ENCODE peak calls at places on chromosomes 3 and 15, in eight cellular contexts. J is ascending aorta, W is hepatocyte, X is WERI-Rb-1, D is tibial artery, L is GM23338, Q is epithelial cell of esophagus, O is neural progenitor cell. U is an unnamed sample.

GRCh38 chr3:14587733-14588360 is 47.7 kb upstream of the GRIP2 start:
- DNase-seq in W (peak), Q (peak), J (no peak), X (no peak), D (no peak), L (no peak), O (no peak), U (no peak)

GRCh38 chr15:101201411-101202174 is 50.3 kb downstream of the CHSY1 start:
- DNase-seq in L (peak), J (peak), O (peak), D (peak), W (peak), Q (peak), X (no peak), U (no peak)

GRCh38 chr3:13553686-13554085 is 4.8 kb downstream of the FBLN2 start:
- DNase-seq in D (no peak), W (no peak), Q (no peak), X (no peak), L (no peak), J (no peak), O (no peak), U (no peak)

GRCh38 chr15:68631621-68632051 is 52.8 kb downstream of the CORO2B start:
- DNase-seq in L (peak), W (no peak), O (peak), X (peak), J (no peak), Q (no peak), D (no peak), U (no peak)

GRCh38 chr15:63640146-63640545 is 43.0 kb downstream of the FBXL22 start:
- DNase-seq in J (no peak), L (no peak), Q (no peak), X (no peak), W (no peak), D (no peak), O (no peak), U (no peak)

GRCh38 chr15:42059661-42060476 is 34.5 kb downstream of the PLA2G4D start:
- DNase-seq in X (peak), O (peak), J (no peak), D (no peak), Q (peak), L (peak), W (peak), U (no peak)

GRCh38 chr3:172512363-172512762 is 10.9 kb downstream of the TNFSF10 start:
- DNase-seq in Q (no peak), O (no peak), D (peak), W (no peak), J (peak), X (no peak), L (no peak), U (no peak)

GRCh38 chr15:81296673-81297072 is 27.3 kb downstream of the STARD5 start:
- DNase-seq in X (no peak), W (no peak), J (no peak), Q (no peak), O (no peak), L (no peak), D (peak), U (no peak)

GRCh38 chr15:60172147-60172546 is 168.0 kb downstream of the FOXB1 start:
- DNase-seq in W (no peak), X (no peak), O (no peak), D (no peak), J (no peak), Q (peak), L (no peak), U (no peak)

GRCh38 chr3:86973440-86973839 is 17.5 kb downstream of the VGLL3 start:
- DNase-seq in Q (peak), X (no peak), J (no peak), L (no peak), D (no peak), W (peak), O (no peak), U (no peak)

GRCh38 chr3:186133980-186134379 is 25.1 kb upstream of the ETV5 start:
- DNase-seq in W (no peak), Q (no peak), X (no peak), O (no peak), L (no peak), J (no peak), D (no peak), U (no peak)

GRCh38 chr3:192130534-192131132 is 596.7 kb downstream of the FGF12 start:
- DNase-seq in Q (peak), D (peak), J (no peak), O (peak), X (peak), L (peak), W (peak), U (peak)

GRCh38 chr3:175270199-175270837 is 411.2 kb downstream of the NAALADL2 start:
- DNase-seq in W (peak), Q (peak), O (no peak), J (no peak), D (no peak), X (no peak), L (peak), U (no peak)

GRCh38 chr15:64858136-64858535 is 16.4 kb downstream of the PLEKHO2 start:
- DNase-seq in D (no peak), X (no peak), L (no peak), J (no peak), W (no peak), Q (no peak), O (no peak), U (no peak)

GRCh38 chr15:82882250-82882928 is 70.1 kb downstream of the HOMER2 start:
- DNase-seq in Q (no peak), X (no peak), L (no peak), W (no peak), J (no peak), O (no peak), D (no peak), U (no peak)

GRCh38 chr3:140206196-140207040 is 271.4 kb downstream of the CLSTN2 start:
- DNase-seq in D (no peak), X (no peak), J (no peak), W (peak), Q (peak), L (peak), O (peak), U (peak)

GRCh38 chr15:35690698-35691116 is 144.7 kb upstream of the DPH6 start:
- DNase-seq in J (no peak), Q (no peak), W (peak), L (no peak), O (no peak), X (no peak), D (peak), U (no peak)

GRCh38 chr15:88913017-88913849 is at the start of gene MFGE8:
- DNase-seq in Q (peak), L (peak), W (peak), J (no peak), D (peak), X (peak), O (peak), U (no peak)

GRCh38 chr15:48555244-48555804 is 90.2 kb downstream of the FBN1 start:
- DNase-seq in Q (no peak), O (no peak), L (no peak), D (no peak), X (no peak), W (peak), J (no peak), U (no peak)

GRCh38 chr15:59313703-59314332 is 58.9 kb downstream of the MYO1E start:
- DNase-seq in L (no peak), D (peak), X (no peak), Q (peak), W (peak), O (no peak), J (peak), U (peak)

GRCh38 chr3:127065561-127066270 is 82.8 kb downstream of the PLXNA1 start:
- DNase-seq in O (no peak), D (peak), L (no peak), W (no peak), X (no peak), Q (no peak), J (no peak), U (no peak)

GRCh38 chr3:134078169-134078821 is 48.6 kb upstream of the SLCO2A1 start:
- DNase-seq in X (no peak), O (no peak), L (no peak), W (no peak), Q (no peak), D (peak), J (no peak), U (no peak)

GRCh38 chr3:39398700-39399099 is 7.8 kb upstream of the RPSA start:
- DNase-seq in J (no peak), D (no peak), X (no peak), O (no peak), L (no peak), W (no peak), Q (peak), U (no peak)

GRCh38 chr15:28133281-28133680 is 34.2 kb upstream of the OCA2 start:
- DNase-seq in X (no peak), J (no peak), O (no peak), L (no peak), W (no peak), D (no peak), Q (no peak), U (no peak)

GRCh38 chr3:48039487-48040190 is 23.4 kb upstream of the MAP4 start:
- DNase-seq in D (no peak), O (peak), W (peak), X (no peak), L (peak), J (no peak), Q (peak), U (peak)

GRCh38 chr3:190811775-190812480 is 50.6 kb downstream of the GMNC start:
- DNase-seq in O (peak), Q (peak), J (no peak), D (no peak), X (peak), L (peak), W (peak), U (peak)

GRCh38 chr3:46709721-46710120 is 7.9 kb downstream of the PRSS50 start:
- DNase-seq in O (no peak), W (no peak), Q (no peak), D (peak), X (no peak), J (no peak), L (no peak), U (no peak)

GRCh38 chr3:174775603-174776002 is 83.5 kb upstream of the NAALADL2 start:
- DNase-seq in D (no peak), W (peak), J (no peak), Q (peak), L (no peak), X (no peak), O (no peak), U (no peak)

GRCh38 chr3:130354430-130354829 is 9.0 kb downstream of the COL6A5 start:
- DNase-seq in X (no peak), J (no peak), L (peak), Q (peak), D (no peak), W (no peak), O (no peak), U (no peak)

GRCh38 chr3:179750720-179751328 is 98.0 kb downstream of the USP13 start:
- DNase-seq in Q (peak), J (no peak), D (no peak), X (peak), W (peak), O (peak), L (peak), U (no peak)

GRCh38 chr3:156298014-156298413 is 177.6 kb downstream of the KCNAB1 start:
- DNase-seq in J (no peak), Q (no peak), X (no peak), D (no peak), L (no peak), W (no peak), O (no peak), U (no peak)

GRCh38 chr3:70608434-70608833 is 296.0 kb upstream of the MDFIC2 start:
- DNase-seq in X (no peak), J (no peak), W (no peak), Q (no peak), O (no peak), D (no peak), L (no peak), U (no peak)

GRCh38 chr15:70488941-70489848 is 274.2 kb downstream of the UACA start:
- DNase-seq in L (no peak), X (no peak), D (no peak), Q (no peak), J (no peak), W (no peak), O (no peak), U (no peak)

GRCh38 chr3:112345681-112346080 is 12.7 kb downstream of the CD200 start:
- DNase-seq in X (no peak), D (no peak), L (no peak), O (no peak), W (no peak), J (no peak), Q (no peak), U (no peak)
- H3K4me3 ChIP-seq in X (no peak), D (no peak), L (no peak), O (no peak), W (no peak), J (no peak), Q (no peak), U (no peak)

GRCh38 chr3:54217828-54218227 is 95.5 kb downstream of the CACNA2D3 start:
- DNase-seq in Q (no peak), O (no peak), J (no peak), W (no peak), L (no peak), X (no peak), D (no peak), U (no peak)
- H3K4me3 ChIP-seq in Q (no peak), O (no peak), J (no peak), W (no peak), L (no peak), X (no peak), D (no peak), U (no peak)

GRCh38 chr3:112742934-112743333 is 102.0 kb upstream of the CCDC80 start:
- DNase-seq in L (no peak), X (no peak), O (no peak), J (no peak), Q (no peak), W (no peak), D (no peak), U (no peak)
- H3K4me3 ChIP-seq in L (no peak), X (no peak), O (no peak), J (no peak), Q (no peak), W (no peak), D (no peak), U (no peak)

GRCh38 chr15:45589296-45589695 is 2.1 kb downstream of the BLOC1S6 start:
- DNase-seq in Q (no peak), X (no peak), D (no peak), J (no peak), L (no peak), O (no peak), W (no peak), U (no peak)
- H3K4me3 ChIP-seq in Q (no peak), X (no peak), D (no peak), J (no peak), L (no peak), O (no peak), W (no peak), U (no peak)

DNA sequence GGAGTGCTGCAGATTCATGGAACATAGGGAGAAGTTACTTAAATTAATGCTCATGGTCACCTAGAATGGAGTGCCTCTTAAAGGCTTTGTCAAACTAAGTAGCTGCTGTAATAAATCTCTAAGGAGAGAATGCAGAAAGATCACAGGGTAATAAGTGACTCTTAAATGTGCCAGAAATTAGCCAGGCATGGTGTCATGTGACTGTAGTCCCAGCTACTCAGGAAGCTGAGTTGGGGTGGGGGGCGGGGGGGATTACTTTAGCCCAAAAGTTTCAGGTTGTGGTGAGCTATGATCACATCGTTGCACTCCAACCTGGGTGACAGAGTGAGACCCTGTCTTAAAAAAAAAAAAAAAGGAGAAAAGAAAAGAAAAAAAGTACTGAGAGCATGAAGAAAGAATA is 90.9 kb upstream of the ASB14 start:
- DNase-seq in J (no peak), O (no peak), X (no peak), L (no peak), Q (no peak), W (no peak), D (no peak), U (no peak)
- H3K4me3 ChIP-seq in J (no peak), O (no peak), X (no peak), L (no peak), Q (no peak), W (no peak), D (no peak), U (no peak)

U was measured in PC-9.